ENCODE peak calls at places on chromosomes 16 and 17, in ten cellular contexts. K is AML-193; B is posterior cingulate gyrus; I is amygdala; M is RCC 7860; L is HT-29; S is activated naive CD4-positive, alpha-beta T cell treated with anti-CD3 and anti-CD28 coated beads for 36 hours; R is glomerular endothelial cell; J is WERI-Rb-1; E is cardiac muscle cell. H is an unnamed sample.
A peak's percentile ranks its signal among the peaks of the same experiment; 100 is the strongest.

GRCh38 chr16:86808863-86809444 is 230.6 kb downstream of the FOXL1 start:
- DNase-seq in K (no peak), B (no peak), I (no peak), M (no peak), L (no peak), S (no peak), R (no peak), J (no peak), E (no peak), H (no peak)

GRCh38 chr17:81651692-81652091 is 4.7 kb downstream of the PDE6G start:
- DNase-seq in K (no peak), B (no peak), I (no peak), M (peak; percentile 79), L (peak; percentile 18), S (no peak), R (no peak), J (no peak), E (peak; percentile 84), H (no peak)

GRCh38 chr17:44219126-44219635 is 294 bp downstream of the UBTF start:
- DNase-seq in K (peak; percentile 57), B (no peak), I (peak; percentile 36), M (peak; percentile 43), L (peak; percentile 68), S (peak; percentile 70), R (no peak), J (no peak), E (peak; percentile 83), H (peak; percentile 77)

GRCh38 chr16:90061437-90061836 is 15.7 kb downstream of the PRDM7 start:
- DNase-seq in K (no peak), B (no peak), I (no peak), M (no peak), L (no peak), S (no peak), R (no peak), J (no peak), E (no peak), H (no peak)

GRCh38 chr16:2438121-2438520 is 8.9 kb downstream of the CCNF start:
- DNase-seq in K (no peak), B (peak; percentile 76), I (peak; percentile 17), M (no peak), L (no peak), S (no peak), R (no peak), J (no peak), E (no peak), H (no peak)

GRCh38 chr17:5011928-5012327 is 14.2 kb downstream of the KIF1C start:
- DNase-seq in K (no peak), B (no peak), I (no peak), M (no peak), L (no peak), S (peak; percentile 41), R (no peak), J (no peak), E (peak; percentile 30), H (no peak)

GRCh38 chr17:68052810-68053209 is 17.3 kb downstream of the KPNA2 start:
- DNase-seq in K (no peak), B (no peak), I (no peak), M (no peak), L (no peak), S (no peak), R (no peak), J (no peak), E (no peak), H (no peak)

GRCh38 chr17:30808785-30809286 is 15.7 kb downstream of the CRLF3 start:
- DNase-seq in K (peak; percentile 73), B (no peak), I (no peak), M (no peak), L (no peak), S (peak; percentile 49), R (no peak), J (no peak), E (no peak), H (peak; percentile 74)

GRCh38 chr16:70512456-70512855 is 10.9 kb downstream of the COG4 start:
- DNase-seq in K (no peak), B (no peak), I (no peak), M (peak; percentile 91), L (no peak), S (no peak), R (no peak), J (no peak), E (no peak), H (no peak)

GRCh38 chr16:14965328-14965727 is 9.5 kb upstream of the PDXDC1 start:
- DNase-seq in K (no peak), B (peak; percentile 81), I (no peak), M (no peak), L (no peak), S (no peak), R (no peak), J (no peak), E (no peak), H (no peak)

GRCh38 chr16:89442990-89443726 is 47.2 kb downstream of the ANKRD11 start:
- DNase-seq in K (no peak), B (no peak), I (no peak), M (peak; percentile 59), L (peak; percentile 97), S (no peak), R (no peak), J (no peak), E (peak; percentile 70), H (no peak)

GRCh38 chr16:84925092-84925772 is 86.1 kb downstream of the ZDHHC7 start:
- DNase-seq in K (peak; percentile 12), B (peak; percentile 85), I (peak; percentile 11), M (no peak), L (peak; percentile 66), S (peak; percentile 77), R (no peak), J (peak; percentile 60), E (peak; percentile 39), H (peak; percentile 78)

GRCh38 chr17:16352303-16352837 is 899 bp downstream of the CENPV start:
- DNase-seq in K (no peak), B (peak; percentile 89), I (no peak), M (no peak), L (peak; percentile 50), S (peak; percentile 58), R (no peak), J (peak; percentile 86), E (peak; percentile 35), H (peak; percentile 50)

GRCh38 chr17:1029196-1029911 is 32.4 kb downstream of the TIMM22 start:
- DNase-seq in K (no peak), B (no peak), I (no peak), M (no peak), L (no peak), S (no peak), R (no peak), J (peak; percentile 76), E (peak; percentile 29), H (no peak)

GRCh38 chr16:53053967-53054669 is 673 bp upstream of the CHD9 start:
- DNase-seq in K (peak; percentile 37), B (no peak), I (peak; percentile 46), M (no peak), L (no peak), S (peak; percentile 24), R (no peak), J (no peak), E (peak; percentile 62), H (peak; percentile 48)

GRCh38 chr17:50363217-50364060 is 9.5 kb downstream of the MRPL27 start:
- DNase-seq in K (no peak), B (peak; percentile 88), I (peak; percentile 85), M (no peak), L (no peak), S (peak; percentile 3), R (no peak), J (no peak), E (peak; percentile 78), H (no peak)

GRCh38 chr17:60134396-60135159 is 15.2 kb upstream of the CA4 start:
- DNase-seq in K (no peak), B (no peak), I (no peak), M (no peak), L (no peak), S (peak; percentile 56), R (no peak), J (peak; percentile 58), E (peak; percentile 47), H (peak; percentile 30)

GRCh38 chr16:56965939-56966515 is 4.3 kb downstream of the CETP start:
- DNase-seq in K (no peak), B (no peak), I (no peak), M (no peak), L (no peak), S (no peak), R (no peak), J (no peak), E (peak; percentile 54), H (no peak)

GRCh38 chr16:84726079-84726669 is 26.4 kb downstream of the USP10 start:
- DNase-seq in K (peak; percentile 70), B (peak; percentile 96), I (peak; percentile 77), M (peak; percentile 54), L (peak; percentile 95), S (peak; percentile 91), R (peak; percentile 57), J (peak; percentile 61), E (peak; percentile 92), H (peak; percentile 88)

GRCh38 chr17:79940381-79941087 is 95.1 kb downstream of the TBC1D16 start:
- DNase-seq in K (no peak), B (peak; percentile 42), I (no peak), M (no peak), L (no peak), S (no peak), R (no peak), J (no peak), E (no peak), H (no peak)

GRCh38 chr17:79905832-79906231 is 66.6 kb upstream of the CBX4 start:
- DNase-seq in K (no peak), B (peak; percentile 11), I (no peak), M (peak; percentile 13), L (peak; percentile 90), S (no peak), R (no peak), J (no peak), E (no peak), H (no peak)

GRCh38 chr16:10519297-10519696 is 61.1 kb downstream of the EMP2 start:
- DNase-seq in K (no peak), B (no peak), I (no peak), M (no peak), L (no peak), S (no peak), R (no peak), J (no peak), E (no peak), H (no peak)

GRCh38 chr17:15981646-15982580 is 17.6 kb downstream of the ZSWIM7 start:
- DNase-seq in K (no peak), B (no peak), I (no peak), M (no peak), L (no peak), S (no peak), R (no peak), J (no peak), E (peak; percentile 67), H (no peak)